ENCODE peak calls at places on chromosomes 1 and 21, in six cellular contexts. C, I, X, B, J and W are unnamed samples.

GRCh38 chr1:10755977-10756521 is 40.4 kb downstream of the CASZ1 start:
- DNase-seq in C (peak), I (no peak), X (peak), B (peak), J (peak), W (peak)

GRCh38 chr1:184116287-184116686 is 64.8 kb downstream of the TSEN15 start:
- DNase-seq in C (no peak), I (no peak), X (no peak), B (no peak), J (no peak), W (no peak)

GRCh38 chr1:58432813-58433668 is 113.5 kb downstream of the OMA1 start:
- DNase-seq in C (no peak), I (no peak), X (peak), B (no peak), J (no peak), W (peak)

GRCh38 chr1:7290971-7291970 is 479.8 kb upstream of the VAMP3 start:
- DNase-seq in C (no peak), I (no peak), X (no peak), B (no peak), J (peak), W (no peak)

GRCh38 chr1:101308935-101309333 is 72.1 kb downstream of the S1PR1 start:
- DNase-seq in C (no peak), I (no peak), X (no peak), B (no peak), J (no peak), W (peak)

GRCh38 chr1:78606274-78606673 is 14.0 kb upstream of the IFI44L start:
- DNase-seq in C (no peak), I (no peak), X (no peak), B (no peak), J (no peak), W (no peak)

GRCh38 chr1:222898191-222898527 is 83.3 kb downstream of the DISP1 start:
- DNase-seq in C (peak), I (no peak), X (no peak), B (no peak), J (no peak), W (no peak)

GRCh38 chr1:10835423-10836421 is 39.3 kb upstream of the CASZ1 start:
- DNase-seq in C (no peak), I (peak), X (no peak), B (peak), J (peak), W (no peak)

GRCh38 chr1:243723458-243724043 is 126.5 kb downstream of the AKT3 start:
- DNase-seq in C (no peak), I (no peak), X (no peak), B (no peak), J (no peak), W (no peak)

GRCh38 chr1:161305872-161306519 is 3.8 kb downstream of the MPZ start:
- DNase-seq in C (peak), I (peak), X (peak), B (peak), J (peak), W (peak)

GRCh38 chr1:94924967-94925366 is 1.9 kb downstream of the CNN3 start:
- DNase-seq in C (no peak), I (no peak), X (no peak), B (no peak), J (no peak), W (no peak)

GRCh38 chr21:45887121-45887611 is 94.4 kb upstream of the COL6A1 start:
- DNase-seq in C (no peak), I (no peak), X (peak), B (no peak), J (peak), W (no peak)

GRCh38 chr1:172977296-172978027 is 73.3 kb downstream of the TNFSF18 start:
- DNase-seq in C (no peak), I (no peak), X (no peak), B (no peak), J (no peak), W (no peak)

GRCh38 chr1:18936814-18937481 is 19.5 kb downstream of the IFFO2 start:
- DNase-seq in C (no peak), I (no peak), X (peak), B (no peak), J (no peak), W (no peak)

GRCh38 chr1:59979551-59980070 is 53.0 kb upstream of the CYP2J2 start:
- DNase-seq in C (no peak), I (no peak), X (no peak), B (no peak), J (no peak), W (no peak)

GRCh38 chr21:35635261-35635660 is 425.1 kb downstream of the SETD4 start:
- DNase-seq in C (no peak), I (no peak), X (no peak), B (no peak), J (no peak), W (no peak)

GRCh38 chr1:232542633-232543032 is 87.3 kb downstream of the SIPA1L2 start:
- DNase-seq in C (no peak), I (no peak), X (no peak), B (peak), J (no peak), W (no peak)

GRCh38 chr1:232538943-232539302 is 91.0 kb downstream of the SIPA1L2 start:
- DNase-seq in C (no peak), I (no peak), X (no peak), B (no peak), J (no peak), W (no peak)

GRCh38 chr1:232534552-232535517 is 95.1 kb downstream of the SIPA1L2 start:
- DNase-seq in C (no peak), I (no peak), X (no peak), B (no peak), J (no peak), W (no peak)

GRCh38 chr1:232543194-232543593 is 86.7 kb downstream of the SIPA1L2 start:
- DNase-seq in C (no peak), I (no peak), X (no peak), B (no peak), J (no peak), W (no peak)

GRCh38 chr1:232538224-232538942 is 91.5 kb downstream of the SIPA1L2 start:
- DNase-seq in C (no peak), I (peak), X (no peak), B (peak), J (no peak), W (no peak)
- H3K4me3 ChIP-seq in C (no peak), I (peak), X (no peak), B (no peak), J (no peak), W (no peak)

DNA sequence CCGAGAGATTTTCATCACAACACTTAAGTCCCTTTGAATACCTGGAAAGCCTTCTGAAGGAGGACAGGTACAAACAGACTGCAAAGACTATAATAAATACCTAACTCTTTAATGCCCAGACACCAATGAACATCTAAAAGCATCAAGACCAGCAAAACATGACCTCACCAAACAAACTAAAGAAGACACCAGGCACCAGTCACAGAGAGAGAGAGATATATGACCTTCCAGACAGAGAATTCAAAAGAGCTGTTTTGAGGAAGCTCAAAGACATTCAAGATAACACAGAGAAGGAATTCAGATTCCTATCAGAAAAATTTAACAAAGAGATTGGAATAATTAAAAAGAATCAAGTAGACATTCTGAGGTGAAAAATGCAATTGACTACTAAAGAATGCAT is 50.6 kb upstream of the ACADM start:
- DNase-seq in C (no peak), I (no peak), X (no peak), B (no peak), J (no peak), W (no peak)
- H3K4me3 ChIP-seq in C (no peak), I (no peak), X (no peak), B (no peak), J (no peak), W (no peak)

DNA sequence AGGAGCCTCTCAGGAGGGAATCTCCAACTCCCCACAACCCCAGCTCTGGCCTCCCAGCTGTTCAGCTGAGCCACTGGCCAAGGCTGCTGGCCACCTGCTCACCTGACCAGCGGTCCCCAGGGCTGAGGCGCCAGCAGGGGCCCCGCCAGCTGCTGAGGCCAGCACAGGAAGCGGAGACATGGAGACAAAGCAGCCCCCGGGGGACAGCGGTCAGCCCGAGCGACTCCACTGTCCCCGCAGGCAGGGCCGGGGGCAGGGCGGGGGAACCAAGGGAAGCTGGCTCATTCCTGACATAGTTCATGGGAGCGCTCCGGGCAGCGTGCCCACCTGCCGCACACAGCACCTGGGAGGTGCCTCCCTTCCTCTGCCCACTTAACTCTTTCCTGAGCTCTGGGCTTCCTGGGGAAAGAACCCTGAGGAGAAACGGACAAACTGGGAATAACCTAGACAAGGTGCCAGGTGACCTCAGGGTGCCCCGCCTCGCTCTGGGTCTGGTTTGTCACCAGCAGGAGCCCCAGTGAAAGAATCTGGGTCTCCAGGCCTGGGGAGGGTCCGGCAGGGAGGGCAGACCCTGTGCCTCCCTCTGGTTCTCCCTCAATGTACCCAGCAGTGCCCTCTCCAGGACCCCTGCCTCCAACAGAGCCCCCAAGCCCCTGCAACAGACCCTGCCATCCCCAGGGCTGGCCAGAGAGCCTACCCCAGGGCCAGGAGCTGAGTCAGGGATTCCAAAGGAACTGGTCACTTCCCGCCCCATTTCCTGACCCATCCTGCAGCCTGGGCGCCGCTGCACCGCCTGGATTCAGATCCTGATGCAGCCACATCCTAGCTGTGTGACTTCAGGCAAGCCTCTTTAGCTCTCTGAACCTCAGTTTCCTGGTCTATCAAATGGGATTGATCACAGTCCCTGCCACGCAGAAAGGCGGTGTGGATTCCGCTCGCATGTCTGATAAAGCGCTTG is 10.6 kb downstream of the EPHA2 start:
- DNase-seq in C (no peak), I (peak), X (peak), B (no peak), J (peak), W (no peak)
- H3K4me3 ChIP-seq in C (no peak), I (peak), X (peak), B (no peak), J (peak), W (no peak)

GRCh38 chr1:176555911-176556687 is 93.1 kb downstream of the PAPPA2 start:
- DNase-seq in C (no peak), I (no peak), X (peak), B (no peak), J (no peak), W (no peak)

GRCh38 chr1:176557543-176558258 is 94.7 kb downstream of the PAPPA2 start:
- DNase-seq in C (no peak), I (no peak), X (no peak), B (no peak), J (no peak), W (no peak)

GRCh38 chr1:176560681-176561080 is 97.7 kb downstream of the PAPPA2 start:
- DNase-seq in C (no peak), I (no peak), X (no peak), B (no peak), J (no peak), W (no peak)

DNA sequence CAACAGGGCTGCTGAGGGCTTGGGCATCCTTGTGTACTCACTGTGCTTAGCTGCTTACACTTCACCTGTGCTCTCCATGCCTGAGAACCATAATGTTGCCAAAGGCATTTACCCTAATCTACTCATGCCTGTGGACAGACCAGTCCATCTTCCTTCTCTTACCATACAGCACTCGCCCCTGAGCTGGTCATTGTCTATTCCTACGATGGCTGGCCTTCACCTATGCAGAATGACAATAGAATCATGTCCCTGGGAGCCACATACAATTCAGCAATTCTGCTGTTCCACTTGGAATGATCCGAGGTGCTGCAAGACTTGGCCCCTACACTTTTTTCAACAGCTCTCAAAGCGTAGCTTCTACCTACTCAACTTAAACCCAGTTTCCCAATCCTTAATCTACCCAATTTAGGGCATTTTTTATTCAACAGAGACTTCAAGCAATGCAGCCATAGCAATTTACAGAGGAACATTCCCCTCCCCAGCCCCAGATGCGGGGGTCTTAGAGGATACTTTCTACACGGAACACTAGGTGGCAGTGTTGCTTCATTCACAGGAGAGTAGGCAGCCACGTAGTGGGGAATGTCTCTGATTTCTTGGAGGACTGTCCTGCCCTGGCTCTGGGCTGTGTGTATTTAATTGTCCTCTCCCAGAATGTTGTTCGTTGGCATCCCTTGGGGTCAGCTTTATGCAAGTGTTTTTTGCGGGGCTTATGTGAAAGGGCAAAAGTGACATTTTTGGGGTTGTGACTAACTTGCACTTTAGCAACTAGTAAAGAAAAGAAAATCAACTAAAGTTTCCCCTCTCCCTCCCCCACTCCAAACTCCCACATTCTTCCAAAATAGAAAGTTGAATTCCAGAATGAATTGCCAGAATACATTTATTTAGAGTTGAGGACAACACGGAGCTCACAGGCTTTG is 96.8 kb downstream of the PAPPA2 start:
- DNase-seq in C (no peak), I (peak), X (peak), B (peak), J (no peak), W (peak)
- H3K4me3 ChIP-seq in C (no peak), I (no peak), X (no peak), B (no peak), J (no peak), W (no peak)

DNA sequence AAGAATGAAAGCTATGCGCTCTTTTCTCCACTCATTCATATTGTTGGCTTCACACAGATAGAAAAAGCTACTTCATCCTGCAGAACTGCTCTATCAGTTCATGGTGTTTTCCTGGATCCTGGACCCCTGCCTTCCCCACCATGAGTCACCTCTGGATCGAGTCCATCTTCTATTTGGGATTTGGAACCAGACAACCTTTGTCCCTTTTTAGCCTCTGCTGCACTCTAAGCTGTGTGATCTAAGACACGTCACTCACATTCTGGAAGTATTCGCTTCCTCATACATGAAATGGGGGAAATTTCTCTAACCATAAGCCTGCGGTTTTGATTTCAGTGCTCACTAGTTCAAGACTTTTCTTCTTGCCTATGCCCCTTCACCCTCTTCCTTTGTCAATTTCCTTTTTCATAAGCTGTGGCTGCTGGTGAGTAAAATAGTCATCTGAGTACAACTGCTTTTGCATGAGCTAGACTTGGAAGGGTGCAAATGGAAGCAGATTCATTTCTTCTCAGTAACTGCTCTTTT is 14.1 kb upstream of the DEGS1 start:
- DNase-seq in C (peak), I (no peak), X (no peak), B (no peak), J (no peak), W (peak)
- H3K4me3 ChIP-seq in C (no peak), I (no peak), X (no peak), B (no peak), J (peak), W (peak)

GRCh38 chr1:163388970-163389369 is 67.2 kb downstream of the NUF2 start:
- DNase-seq in C (no peak), I (no peak), X (no peak), B (no peak), J (no peak), W (no peak)
- H3K4me3 ChIP-seq in C (no peak), I (no peak), X (no peak), B (no peak), J (no peak), W (no peak)

GRCh38 chr1:93448292-93448982 is 519 bp downstream of the FNBP1L start:
- DNase-seq in C (peak), I (no peak), X (peak), B (peak), J (peak), W (no peak)

GRCh38 chr1:93450331-93450730 is 2.4 kb downstream of the FNBP1L start:
- DNase-seq in C (no peak), I (no peak), X (no peak), B (no peak), J (no peak), W (no peak)

GRCh38 chr1:93447481-93448291 is at the start of gene FNBP1L:
- DNase-seq in C (peak), I (no peak), X (peak), B (peak), J (peak), W (peak)

GRCh38 chr1:93448983-93449805 is 1.3 kb downstream of the FNBP1L start:
- DNase-seq in C (peak), I (no peak), X (peak), B (peak), J (no peak), W (no peak)

GRCh38 chr1:93446837-93447451 is 974 bp upstream of the FNBP1L start:
- DNase-seq in C (peak), I (no peak), X (no peak), B (no peak), J (no peak), W (no peak)
- H3K4me3 ChIP-seq in C (no peak), I (peak), X (peak), B (peak), J (peak), W (no peak)